ENCODE peak calls at places on chromosome 19, in six cellular contexts. G is A549, U is HepG2, V is HCT116, I is H1, R is K562. A is an unnamed sample.

GRCh38 chr19:15540435-15540834 is 32.1 kb downstream of the CYP4F22 start:
- DNase-seq in I (no peak), V (no peak), U (peak), R (no peak), G (no peak), A (no peak)

GRCh38 chr19:38392707-38393308 is 4.3 kb downstream of the SPRED3 start:
- DNase-seq in R (peak), V (no peak), I (no peak), G (peak), U (peak), A (peak)

GRCh38 chr19:10510301-10510802 is 6.9 kb downstream of the S1PR5 start:
- DNase-seq in I (no peak), G (no peak), R (peak), U (peak), V (no peak), A (no peak)

GRCh38 chr19:53161123-53161522 is 2.3 kb upstream of the ZNF347 start:
- DNase-seq in V (no peak), I (no peak), U (no peak), R (peak), G (no peak), A (no peak)

GRCh38 chr19:35797663-35798062 is 15.0 kb downstream of the PRODH2 start:
- DNase-seq in G (no peak), I (no peak), V (no peak), U (no peak), R (peak), A (no peak)

GRCh38 chr19:408441-409005 is 424 bp downstream of the C2CD4C start:
- DNase-seq in U (no peak), G (no peak), V (no peak), R (peak), I (no peak), A (no peak)

GRCh38 chr19:18173054-18173571 is 500 bp upstream of the IFI30 start:
- DNase-seq in I (no peak), G (no peak), U (no peak), V (no peak), R (no peak), A (no peak)

GRCh38 chr19:47725759-47726401 is 12.7 kb downstream of the EHD2 start:
- DNase-seq in U (no peak), R (no peak), V (no peak), I (no peak), G (peak), A (no peak)

GRCh38 chr19:34963531-34964406 is at the start of gene ZNF792:
- DNase-seq in R (peak), V (peak), G (peak), U (peak), I (peak), A (peak)

GRCh38 chr19:16882146-16882545 is 6.7 kb upstream of the F2RL3 start:
- DNase-seq in R (no peak), I (no peak), V (peak), U (no peak), G (peak), A (no peak)

DNA sequence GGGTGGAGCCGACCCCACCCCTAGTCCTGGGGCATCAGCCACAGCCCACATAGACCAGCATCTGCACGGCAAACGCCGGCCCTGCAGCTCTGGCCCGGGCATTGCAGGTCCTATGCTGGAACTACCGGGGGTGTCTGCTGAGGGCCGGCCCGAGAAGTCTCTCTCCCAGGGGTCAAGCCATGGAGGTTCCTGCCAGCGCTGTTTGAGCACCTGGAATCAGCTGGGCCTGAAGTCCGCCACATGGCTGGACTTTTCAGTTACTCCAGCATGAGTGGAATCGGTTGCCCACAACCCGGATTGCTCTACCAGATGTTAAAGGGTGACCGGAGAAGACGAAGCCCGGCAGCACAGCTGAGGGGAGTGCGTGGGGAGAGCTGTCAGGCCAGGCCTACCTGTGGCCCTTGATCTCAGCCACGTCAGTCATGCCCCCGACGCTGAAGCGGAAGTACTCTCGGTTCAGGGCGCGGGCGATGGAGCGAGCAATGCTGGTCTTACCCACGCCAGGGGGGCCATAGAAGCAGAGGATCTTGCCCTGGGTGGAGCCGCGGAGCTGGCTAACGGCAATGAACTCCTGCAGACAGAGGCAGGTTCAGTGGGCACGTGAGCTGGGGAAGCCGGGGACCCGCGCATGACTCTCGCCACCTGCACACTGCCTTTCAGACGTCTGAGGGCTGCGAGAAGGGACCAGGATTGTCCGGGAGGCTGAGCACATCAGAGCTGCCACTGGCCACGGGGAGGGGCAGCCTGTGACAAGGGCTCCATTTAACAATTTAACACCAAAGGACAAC is 8.7 kb downstream of the RPL36 start:
- DNase-seq in R (no peak), I (no peak), G (no peak), V (no peak), U (no peak), A (no peak)
- TF ChIP-seq CEBPB in R (no peak), I (no peak), G (no peak), V (no peak), U (no peak), A (no peak)

GRCh38 chr19:3275583-3276340 is 51.3 kb downstream of the CELF5 start:
- DNase-seq in U (peak), R (peak), I (peak), V (peak), G (peak), A (peak)
- TF ChIP-seq CEBPB in U (no peak), R (no peak), I (no peak), V (no peak), G (no peak), A (no peak)

GRCh38 chr19:55441692-55442321 is 1.3 kb downstream of the SHISA7 start:
- DNase-seq in G (no peak), R (peak), U (no peak), V (no peak), I (no peak), A (no peak)

GRCh38 chr19:55443824-55444719 is 972 bp upstream of the SHISA7 start:
- DNase-seq in G (no peak), R (peak), I (no peak), V (no peak), U (no peak), A (no peak)

GRCh38 chr19:55444720-55445045 is 1.6 kb upstream of the SHISA7 start:
- DNase-seq in V (no peak), I (no peak), R (no peak), U (no peak), G (no peak), A (no peak)

GRCh38 chr19:55442372-55443044 is 592 bp downstream of the SHISA7 start:
- DNase-seq in G (no peak), R (peak), I (no peak), V (no peak), U (no peak), A (no peak)

GRCh38 chr19:55443045-55443823 is at the start of gene SHISA7:
- DNase-seq in G (peak), I (no peak), U (no peak), V (no peak), R (peak), A (no peak)
- TF ChIP-seq CEBPB in G (no peak), I (no peak), U (no peak), V (no peak), R (no peak), A (no peak)

GRCh38 chr19:7775761-7776160 is 12.7 kb downstream of the CLEC4M start:
- DNase-seq in I (no peak), G (no peak), U (no peak), V (no peak), R (no peak), A (no peak)
- TF ChIP-seq CEBPB in I (no peak), G (no peak), U (no peak), V (no peak), R (no peak), A (no peak)

GRCh38 chr19:32676186-32676894 is 692 bp downstream of the RGS9BP start:
- DNase-seq in U (no peak), R (no peak), V (no peak), G (peak), I (no peak), A (no peak)
- TF ChIP-seq CEBPB in U (no peak), R (no peak), V (no peak), G (no peak), I (no peak), A (no peak)

DNA sequence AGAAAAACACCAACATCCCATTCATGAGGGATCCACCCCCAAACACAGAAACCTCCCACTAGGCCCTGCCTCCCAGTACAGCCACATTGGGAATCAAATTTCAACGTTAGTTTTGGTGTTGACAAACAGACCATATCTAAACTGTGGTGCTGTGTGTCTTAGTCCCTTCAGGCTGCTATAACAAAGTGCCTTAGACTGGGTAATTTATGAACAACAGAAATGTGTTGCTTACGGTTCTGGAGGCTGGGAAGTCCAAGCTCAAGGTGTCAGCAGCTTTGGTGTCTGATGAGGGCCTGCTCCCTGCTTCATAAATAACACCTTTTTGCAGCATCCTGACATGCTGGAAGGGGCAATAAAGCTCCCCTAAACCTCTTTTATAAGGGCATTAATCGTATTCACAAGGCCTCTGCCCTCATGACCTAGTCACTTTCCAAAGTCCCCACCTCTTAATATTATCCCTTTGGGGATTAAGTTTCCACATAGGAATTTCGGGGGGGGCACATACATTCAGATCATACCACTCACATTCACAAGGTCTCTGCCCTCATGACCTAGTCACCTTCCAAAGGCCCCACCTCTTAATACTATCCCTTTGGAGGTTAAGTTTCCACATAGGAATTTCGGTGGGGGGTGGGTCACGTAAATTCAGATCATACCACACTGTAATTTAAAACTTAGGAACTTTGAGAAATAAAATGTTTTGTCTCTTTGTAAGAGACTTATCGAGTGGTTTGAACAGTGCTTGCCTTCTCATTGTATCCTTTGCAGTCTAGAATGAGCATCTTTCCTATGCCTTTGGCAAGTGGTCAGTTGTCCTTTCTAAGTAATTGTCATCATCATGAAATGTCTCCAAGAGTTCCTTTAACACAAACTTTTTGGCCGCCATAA is 27.6 kb downstream of the ZNF507 start:
- DNase-seq in G (peak), U (peak), R (no peak), I (no peak), V (no peak), A (no peak)
- TF ChIP-seq CEBPB in G (no peak), U (no peak), R (no peak), I (no peak), V (no peak), A (no peak)

GRCh38 chr19:33801411-33801810 is 4.7 kb downstream of the KCTD15 start:
- DNase-seq in G (no peak), V (no peak), I (no peak), U (no peak), R (no peak), A (no peak)
- TF ChIP-seq CEBPB in G (no peak), V (no peak), I (no peak), U (no peak), R (no peak), A (no peak)

GRCh38 chr19:45595814-45596213 is 6.2 kb downstream of the GPR4 start:
- DNase-seq in I (no peak), G (no peak), U (no peak), V (no peak), R (no peak), A (peak)

GRCh38 chr19:45600340-45600885 is 1.6 kb downstream of the GPR4 start:
- DNase-seq in U (no peak), R (no peak), I (no peak), V (no peak), G (no peak), A (no peak)

GRCh38 chr19:45598267-45599011 is 3.6 kb downstream of the GPR4 start:
- DNase-seq in V (no peak), G (no peak), I (no peak), R (no peak), U (no peak), A (no peak)

GRCh38 chr19:45599286-45599685 is 2.7 kb downstream of the GPR4 start:
- DNase-seq in V (no peak), R (no peak), G (no peak), I (no peak), U (no peak), A (no peak)

DNA sequence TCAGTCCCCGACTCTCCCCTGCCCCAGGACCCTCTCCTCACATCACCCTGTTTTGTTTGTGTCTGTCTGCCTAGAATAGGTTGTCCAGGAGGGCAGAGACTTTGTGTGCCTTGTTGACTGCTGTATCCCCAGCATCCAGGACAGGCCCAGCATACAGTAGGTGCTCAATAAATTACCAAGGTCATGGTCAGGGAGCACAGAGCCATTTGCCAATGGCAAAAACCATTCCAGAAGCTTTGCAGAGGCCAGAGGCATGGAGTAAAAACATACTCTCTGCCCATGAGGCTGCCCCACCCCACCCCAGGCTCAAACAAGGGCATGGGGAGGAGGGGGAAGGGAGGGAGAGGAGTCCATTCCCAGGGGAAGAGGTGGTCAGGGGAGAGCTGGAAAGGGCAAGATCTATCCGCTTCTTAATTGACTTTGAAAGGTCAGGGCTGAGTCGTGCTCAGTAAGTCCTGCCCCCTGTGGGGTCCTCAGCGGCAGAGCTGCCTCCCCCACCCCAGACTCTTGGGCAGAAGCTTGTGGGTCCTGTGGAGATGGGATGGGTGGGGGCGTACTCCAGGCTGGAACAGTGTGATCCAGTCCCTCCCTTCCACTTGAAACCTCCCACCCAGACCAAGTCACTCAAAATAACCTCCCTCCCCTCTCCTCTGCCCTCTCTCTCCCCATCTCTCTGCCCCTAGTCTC is 4.4 kb downstream of the GPR4 start:
- DNase-seq in V (no peak), U (no peak), R (no peak), I (no peak), G (no peak), A (no peak)
- TF ChIP-seq CEBPB in V (no peak), U (no peak), R (no peak), I (no peak), G (no peak), A (no peak)

GRCh38 chr19:14165986-14166385 is 29.6 kb upstream of the ASF1B start:
- DNase-seq in V (no peak), R (peak), G (no peak), U (no peak), I (no peak), A (no peak)

GRCh38 chr19:14168259-14168972 is 32.0 kb upstream of the ASF1B start:
- DNase-seq in U (no peak), V (no peak), G (no peak), I (no peak), R (no peak), A (no peak)

GRCh38 chr19:14167594-14168138 is 31.3 kb upstream of the ASF1B start:
- DNase-seq in U (no peak), V (no peak), R (no peak), I (no peak), G (no peak), A (no peak)

GRCh38 chr19:14166448-14166847 is 30.1 kb upstream of the ASF1B start:
- DNase-seq in I (no peak), V (no peak), U (no peak), R (no peak), G (no peak), A (no peak)

GRCh38 chr19:14167013-14167593 is 30.7 kb upstream of the ASF1B start:
- DNase-seq in V (no peak), I (no peak), R (no peak), G (no peak), U (no peak), A (no peak)
- TF ChIP-seq CEBPB in V (no peak), I (no peak), R (no peak), G (no peak), U (no peak), A (no peak)